ENCODE peak calls at places on chromosomes 3 and 15, in ten cellular contexts. One of them, this sample, is unnamed.

GRCh38 chr3:8990266-8991215 is 27.3 kb upstream of the RAD18 start:
- DNase-seq in mucosa of gallbladder: peak; percentile 43
- DNase-seq in PC-3: no peak
- DNase-seq in activated CD4-positive, alpha-beta T cell treated with anti-CD3 and anti-CD28 coated beads for 36 hours: no peak
- DNase-seq in progenitor cell of endocrine pancreas: no peak
- DNase-seq in Kasumi-1: no peak
- DNase-seq in fibroblast of lung: peak; percentile 41
- DNase-seq in AG10803: peak; percentile 84
- DNase-seq in activated CD8-positive, alpha-beta memory T cell treated with anti-CD3 and anti-CD28 coated beads for 48 hours: no peak
- DNase-seq in GM18507: no peak
- DNase-seq in this sample: no peak

GRCh38 chr3:52829906-52830463 is 487 bp downstream of the ITIH4 start:
- DNase-seq in Kasumi-1: peak; percentile 17
- DNase-seq in progenitor cell of endocrine pancreas: no peak
- DNase-seq in AG10803: no peak
- DNase-seq in activated CD4-positive, alpha-beta T cell treated with anti-CD3 and anti-CD28 coated beads for 36 hours: no peak
- DNase-seq in mucosa of gallbladder: no peak
- DNase-seq in PC-3: peak; percentile 17
- DNase-seq in fibroblast of lung: no peak
- DNase-seq in GM18507: no peak
- DNase-seq in activated CD8-positive, alpha-beta memory T cell treated with anti-CD3 and anti-CD28 coated beads for 48 hours: no peak
- DNase-seq in this sample: no peak

GRCh38 chr15:73858062-73858461 is 15.3 kb upstream of the TBC1D21 start:
- DNase-seq in fibroblast of lung: no peak
- DNase-seq in Kasumi-1: no peak
- DNase-seq in mucosa of gallbladder: no peak
- DNase-seq in AG10803: no peak
- DNase-seq in progenitor cell of endocrine pancreas: no peak
- DNase-seq in GM18507: no peak
- DNase-seq in PC-3: no peak
- DNase-seq in activated CD8-positive, alpha-beta memory T cell treated with anti-CD3 and anti-CD28 coated beads for 48 hours: no peak
- DNase-seq in activated CD4-positive, alpha-beta T cell treated with anti-CD3 and anti-CD28 coated beads for 36 hours: no peak
- DNase-seq in this sample: no peak

GRCh38 chr3:59424268-59425010 is 374.6 kb upstream of the CFAP20DC start:
- DNase-seq in mucosa of gallbladder: no peak
- DNase-seq in AG10803: peak; percentile 93
- DNase-seq in GM18507: no peak
- DNase-seq in progenitor cell of endocrine pancreas: no peak
- DNase-seq in PC-3: peak; percentile 66
- DNase-seq in activated CD8-positive, alpha-beta memory T cell treated with anti-CD3 and anti-CD28 coated beads for 48 hours: no peak
- DNase-seq in activated CD4-positive, alpha-beta T cell treated with anti-CD3 and anti-CD28 coated beads for 36 hours: peak; percentile 35
- DNase-seq in Kasumi-1: no peak
- DNase-seq in fibroblast of lung: peak; percentile 92
- DNase-seq in this sample: no peak

GRCh38 chr15:51401872-51402517 is 60.5 kb downstream of the GLDN start:
- DNase-seq in fibroblast of lung: peak; percentile 24
- DNase-seq in Kasumi-1: peak; percentile 45
- DNase-seq in progenitor cell of endocrine pancreas: peak; percentile 41
- DNase-seq in PC-3: peak; percentile 54
- DNase-seq in AG10803: peak; percentile 48
- DNase-seq in mucosa of gallbladder: peak; percentile 34
- DNase-seq in activated CD8-positive, alpha-beta memory T cell treated with anti-CD3 and anti-CD28 coated beads for 48 hours: no peak
- DNase-seq in GM18507: no peak
- DNase-seq in activated CD4-positive, alpha-beta T cell treated with anti-CD3 and anti-CD28 coated beads for 36 hours: peak; percentile 22
- DNase-seq in this sample: no peak

GRCh38 chr3:48678056-48678455 is 7.7 kb downstream of the NCKIPSD start:
- DNase-seq in activated CD4-positive, alpha-beta T cell treated with anti-CD3 and anti-CD28 coated beads for 36 hours: no peak
- DNase-seq in AG10803: peak; percentile 48
- DNase-seq in activated CD8-positive, alpha-beta memory T cell treated with anti-CD3 and anti-CD28 coated beads for 48 hours: no peak
- DNase-seq in mucosa of gallbladder: no peak
- DNase-seq in GM18507: no peak
- DNase-seq in progenitor cell of endocrine pancreas: no peak
- DNase-seq in PC-3: no peak
- DNase-seq in fibroblast of lung: peak; percentile 51
- DNase-seq in Kasumi-1: no peak
- DNase-seq in this sample: no peak

GRCh38 chr3:192795021-192795420 is 67.7 kb upstream of the FGF12 start:
- DNase-seq in Kasumi-1: no peak
- DNase-seq in fibroblast of lung: peak; percentile 80
- DNase-seq in PC-3: no peak
- DNase-seq in mucosa of gallbladder: no peak
- DNase-seq in activated CD4-positive, alpha-beta T cell treated with anti-CD3 and anti-CD28 coated beads for 36 hours: no peak
- DNase-seq in GM18507: no peak
- DNase-seq in activated CD8-positive, alpha-beta memory T cell treated with anti-CD3 and anti-CD28 coated beads for 48 hours: no peak
- DNase-seq in progenitor cell of endocrine pancreas: no peak
- DNase-seq in AG10803: no peak
- DNase-seq in this sample: no peak

GRCh38 chr3:17562845-17563244 is 179.6 kb downstream of the TBC1D5 start:
- DNase-seq in activated CD4-positive, alpha-beta T cell treated with anti-CD3 and anti-CD28 coated beads for 36 hours: no peak
- DNase-seq in PC-3: no peak
- DNase-seq in mucosa of gallbladder: no peak
- DNase-seq in progenitor cell of endocrine pancreas: no peak
- DNase-seq in GM18507: no peak
- DNase-seq in fibroblast of lung: no peak
- DNase-seq in AG10803: no peak
- DNase-seq in Kasumi-1: no peak
- DNase-seq in activated CD8-positive, alpha-beta memory T cell treated with anti-CD3 and anti-CD28 coated beads for 48 hours: no peak
- DNase-seq in this sample: no peak

GRCh38 chr3:11199902-11200678 is 45.8 kb downstream of the HRH1 start:
- DNase-seq in PC-3: no peak
- DNase-seq in mucosa of gallbladder: no peak
- DNase-seq in GM18507: no peak
- DNase-seq in AG10803: no peak
- DNase-seq in activated CD4-positive, alpha-beta T cell treated with anti-CD3 and anti-CD28 coated beads for 36 hours: no peak
- DNase-seq in fibroblast of lung: peak; percentile 48
- DNase-seq in Kasumi-1: no peak
- DNase-seq in activated CD8-positive, alpha-beta memory T cell treated with anti-CD3 and anti-CD28 coated beads for 48 hours: no peak
- DNase-seq in progenitor cell of endocrine pancreas: no peak
- DNase-seq in this sample: no peak

GRCh38 chr15:64856429-64857145 is 14.9 kb downstream of the PLEKHO2 start:
- DNase-seq in PC-3: no peak
- DNase-seq in mucosa of gallbladder: no peak
- DNase-seq in Kasumi-1: no peak
- DNase-seq in activated CD4-positive, alpha-beta T cell treated with anti-CD3 and anti-CD28 coated beads for 36 hours: no peak
- DNase-seq in AG10803: peak; percentile 58
- DNase-seq in activated CD8-positive, alpha-beta memory T cell treated with anti-CD3 and anti-CD28 coated beads for 48 hours: no peak
- DNase-seq in fibroblast of lung: peak; percentile 72
- DNase-seq in GM18507: no peak
- DNase-seq in progenitor cell of endocrine pancreas: no peak
- DNase-seq in this sample: no peak

GRCh38 chr3:100603449-100603848 is 6.0 kb upstream of the ADGRG7 start:
- DNase-seq in activated CD8-positive, alpha-beta memory T cell treated with anti-CD3 and anti-CD28 coated beads for 48 hours: no peak
- DNase-seq in progenitor cell of endocrine pancreas: no peak
- DNase-seq in AG10803: peak; percentile 17
- DNase-seq in fibroblast of lung: peak; percentile 10
- DNase-seq in GM18507: no peak
- DNase-seq in Kasumi-1: peak; percentile 70
- DNase-seq in mucosa of gallbladder: no peak
- DNase-seq in activated CD4-positive, alpha-beta T cell treated with anti-CD3 and anti-CD28 coated beads for 36 hours: no peak
- DNase-seq in PC-3: peak; percentile 80
- DNase-seq in this sample: no peak

GRCh38 chr3:20190991-20191390 is 5.0 kb upstream of the SGO1 start:
- DNase-seq in GM18507: no peak
- DNase-seq in fibroblast of lung: no peak
- DNase-seq in mucosa of gallbladder: no peak
- DNase-seq in Kasumi-1: no peak
- DNase-seq in progenitor cell of endocrine pancreas: no peak
- DNase-seq in activated CD4-positive, alpha-beta T cell treated with anti-CD3 and anti-CD28 coated beads for 36 hours: no peak
- DNase-seq in PC-3: peak; percentile 10
- DNase-seq in AG10803: no peak
- DNase-seq in activated CD8-positive, alpha-beta memory T cell treated with anti-CD3 and anti-CD28 coated beads for 48 hours: no peak
- DNase-seq in this sample: no peak

GRCh38 chr3:119871571-119871970 is 89.7 kb downstream of the NR1I2 start:
- DNase-seq in GM18507: no peak
- DNase-seq in Kasumi-1: no peak
- DNase-seq in activated CD8-positive, alpha-beta memory T cell treated with anti-CD3 and anti-CD28 coated beads for 48 hours: no peak
- DNase-seq in mucosa of gallbladder: no peak
- DNase-seq in PC-3: no peak
- DNase-seq in progenitor cell of endocrine pancreas: no peak
- DNase-seq in fibroblast of lung: no peak
- DNase-seq in AG10803: no peak
- DNase-seq in activated CD4-positive, alpha-beta T cell treated with anti-CD3 and anti-CD28 coated beads for 36 hours: no peak
- DNase-seq in this sample: no peak

GRCh38 chr3:57221883-57222282 is 5.6 kb upstream of the APPL1 start:
- DNase-seq in activated CD8-positive, alpha-beta memory T cell treated with anti-CD3 and anti-CD28 coated beads for 48 hours: no peak
- DNase-seq in AG10803: peak; percentile 49
- DNase-seq in progenitor cell of endocrine pancreas: no peak
- DNase-seq in activated CD4-positive, alpha-beta T cell treated with anti-CD3 and anti-CD28 coated beads for 36 hours: no peak
- DNase-seq in fibroblast of lung: peak; percentile 18
- DNase-seq in mucosa of gallbladder: no peak
- DNase-seq in PC-3: peak; percentile 62
- DNase-seq in Kasumi-1: no peak
- DNase-seq in GM18507: no peak
- DNase-seq in this sample: no peak

GRCh38 chr3:108222813-108223307 is 636 bp upstream of the IFT57 start:
- DNase-seq in Kasumi-1: no peak
- DNase-seq in activated CD4-positive, alpha-beta T cell treated with anti-CD3 and anti-CD28 coated beads for 36 hours: no peak
- DNase-seq in activated CD8-positive, alpha-beta memory T cell treated with anti-CD3 and anti-CD28 coated beads for 48 hours: no peak
- DNase-seq in mucosa of gallbladder: no peak
- DNase-seq in fibroblast of lung: peak; percentile 12
- DNase-seq in AG10803: no peak
- DNase-seq in GM18507: no peak
- DNase-seq in PC-3: peak; percentile 18
- DNase-seq in progenitor cell of endocrine pancreas: no peak
- DNase-seq in this sample: no peak

GRCh38 chr3:183490653-183491052 is 62.2 kb upstream of the MCF2L2 start:
- DNase-seq in mucosa of gallbladder: peak; percentile 80
- DNase-seq in AG10803: no peak
- DNase-seq in fibroblast of lung: peak; percentile 46
- DNase-seq in PC-3: peak; percentile 94
- DNase-seq in activated CD4-positive, alpha-beta T cell treated with anti-CD3 and anti-CD28 coated beads for 36 hours: peak; percentile 27
- DNase-seq in activated CD8-positive, alpha-beta memory T cell treated with anti-CD3 and anti-CD28 coated beads for 48 hours: no peak
- DNase-seq in GM18507: no peak
- DNase-seq in progenitor cell of endocrine pancreas: no peak
- DNase-seq in Kasumi-1: no peak
- DNase-seq in this sample: peak; percentile 82

GRCh38 chr3:126720596-126720995 is 16.6 kb downstream of the CHCHD6 start:
- DNase-seq in PC-3: no peak
- DNase-seq in fibroblast of lung: no peak
- DNase-seq in GM18507: no peak
- DNase-seq in AG10803: no peak
- DNase-seq in activated CD4-positive, alpha-beta T cell treated with anti-CD3 and anti-CD28 coated beads for 36 hours: no peak
- DNase-seq in activated CD8-positive, alpha-beta memory T cell treated with anti-CD3 and anti-CD28 coated beads for 48 hours: no peak
- DNase-seq in mucosa of gallbladder: no peak
- DNase-seq in Kasumi-1: no peak
- DNase-seq in progenitor cell of endocrine pancreas: no peak
- DNase-seq in this sample: no peak

GRCh38 chr3:108605491-108605890 is 16.0 kb downstream of the DZIP3 start:
- DNase-seq in activated CD4-positive, alpha-beta T cell treated with anti-CD3 and anti-CD28 coated beads for 36 hours: no peak
- DNase-seq in mucosa of gallbladder: no peak
- DNase-seq in Kasumi-1: no peak
- DNase-seq in activated CD8-positive, alpha-beta memory T cell treated with anti-CD3 and anti-CD28 coated beads for 48 hours: no peak
- DNase-seq in GM18507: no peak
- DNase-seq in AG10803: no peak
- DNase-seq in progenitor cell of endocrine pancreas: no peak
- DNase-seq in fibroblast of lung: no peak
- DNase-seq in PC-3: no peak
- DNase-seq in this sample: no peak

GRCh38 chr3:66816110-66816761 is 181.9 kb upstream of the KBTBD8 start:
- DNase-seq in mucosa of gallbladder: no peak
- DNase-seq in progenitor cell of endocrine pancreas: no peak
- DNase-seq in GM18507: peak; percentile 2
- DNase-seq in PC-3: peak; percentile 58
- DNase-seq in AG10803: peak; percentile 70
- DNase-seq in activated CD4-positive, alpha-beta T cell treated with anti-CD3 and anti-CD28 coated beads for 36 hours: no peak
- DNase-seq in activated CD8-positive, alpha-beta memory T cell treated with anti-CD3 and anti-CD28 coated beads for 48 hours: no peak
- DNase-seq in Kasumi-1: peak; percentile 85
- DNase-seq in fibroblast of lung: peak; percentile 70
- DNase-seq in this sample: no peak

GRCh38 chr15:91860498-91860897 is 7.0 kb downstream of the SLCO3A1 start:
- DNase-seq in Kasumi-1: no peak
- DNase-seq in progenitor cell of endocrine pancreas: no peak
- DNase-seq in AG10803: no peak
- DNase-seq in PC-3: no peak
- DNase-seq in activated CD4-positive, alpha-beta T cell treated with anti-CD3 and anti-CD28 coated beads for 36 hours: no peak
- DNase-seq in activated CD8-positive, alpha-beta memory T cell treated with anti-CD3 and anti-CD28 coated beads for 48 hours: no peak
- DNase-seq in GM18507: no peak
- DNase-seq in fibroblast of lung: no peak
- DNase-seq in mucosa of gallbladder: no peak
- DNase-seq in this sample: no peak

GRCh38 chr3:33167284-33167683 is 51.3 kb downstream of the SUSD5 start:
- DNase-seq in AG10803: no peak
- DNase-seq in mucosa of gallbladder: no peak
- DNase-seq in activated CD8-positive, alpha-beta memory T cell treated with anti-CD3 and anti-CD28 coated beads for 48 hours: no peak
- DNase-seq in PC-3: no peak
- DNase-seq in fibroblast of lung: no peak
- DNase-seq in progenitor cell of endocrine pancreas: no peak
- DNase-seq in Kasumi-1: no peak
- DNase-seq in activated CD4-positive, alpha-beta T cell treated with anti-CD3 and anti-CD28 coated beads for 36 hours: no peak
- DNase-seq in GM18507: no peak
- DNase-seq in this sample: no peak

GRCh38 chr15:26081758-26082068 is 218.6 kb upstream of the ATP10A start:
- DNase-seq in GM18507: no peak
- DNase-seq in Kasumi-1: no peak
- DNase-seq in fibroblast of lung: no peak
- DNase-seq in mucosa of gallbladder: no peak
- DNase-seq in AG10803: no peak
- DNase-seq in activated CD8-positive, alpha-beta memory T cell treated with anti-CD3 and anti-CD28 coated beads for 48 hours: no peak
- DNase-seq in progenitor cell of endocrine pancreas: no peak
- DNase-seq in activated CD4-positive, alpha-beta T cell treated with anti-CD3 and anti-CD28 coated beads for 36 hours: no peak
- DNase-seq in PC-3: no peak
- DNase-seq in this sample: no peak

GRCh38 chr3:43758826-43759225 is 68.1 kb downstream of the ABHD5 start:
- DNase-seq in AG10803: no peak
- DNase-seq in PC-3: no peak
- DNase-seq in fibroblast of lung: no peak
- DNase-seq in activated CD4-positive, alpha-beta T cell treated with anti-CD3 and anti-CD28 coated beads for 36 hours: no peak
- DNase-seq in progenitor cell of endocrine pancreas: no peak
- DNase-seq in Kasumi-1: no peak
- DNase-seq in GM18507: no peak
- DNase-seq in mucosa of gallbladder: no peak
- DNase-seq in activated CD8-positive, alpha-beta memory T cell treated with anti-CD3 and anti-CD28 coated beads for 48 hours: no peak
- DNase-seq in this sample: no peak

GRCh38 chr15:91302588-91303439 is 202.8 kb downstream of the SV2B start:
- DNase-seq in PC-3: peak; percentile 78
- DNase-seq in GM18507: peak; percentile 36
- DNase-seq in activated CD4-positive, alpha-beta T cell treated with anti-CD3 and anti-CD28 coated beads for 36 hours: peak; percentile 29
- DNase-seq in mucosa of gallbladder: peak; percentile 38
- DNase-seq in fibroblast of lung: peak; percentile 52
- DNase-seq in Kasumi-1: peak; percentile 75
- DNase-seq in progenitor cell of endocrine pancreas: no peak
- DNase-seq in activated CD8-positive, alpha-beta memory T cell treated with anti-CD3 and anti-CD28 coated beads for 48 hours: no peak
- DNase-seq in AG10803: peak; percentile 66
- DNase-seq in this sample: peak; percentile 22

GRCh38 chr3:64650096-64650622 is 37.6 kb downstream of the ADAMTS9 start:
- DNase-seq in fibroblast of lung: no peak
- DNase-seq in GM18507: no peak
- DNase-seq in PC-3: no peak
- DNase-seq in activated CD4-positive, alpha-beta T cell treated with anti-CD3 and anti-CD28 coated beads for 36 hours: no peak
- DNase-seq in mucosa of gallbladder: no peak
- DNase-seq in activated CD8-positive, alpha-beta memory T cell treated with anti-CD3 and anti-CD28 coated beads for 48 hours: no peak
- DNase-seq in AG10803: no peak
- DNase-seq in progenitor cell of endocrine pancreas: no peak
- DNase-seq in Kasumi-1: no peak
- DNase-seq in this sample: no peak

GRCh38 chr3:156297582-156297981 is 177.2 kb downstream of the KCNAB1 start:
- DNase-seq in PC-3: no peak
- DNase-seq in activated CD4-positive, alpha-beta T cell treated with anti-CD3 and anti-CD28 coated beads for 36 hours: no peak
- DNase-seq in progenitor cell of endocrine pancreas: no peak
- DNase-seq in activated CD8-positive, alpha-beta memory T cell treated with anti-CD3 and anti-CD28 coated beads for 48 hours: no peak
- DNase-seq in fibroblast of lung: no peak
- DNase-seq in GM18507: no peak
- DNase-seq in AG10803: no peak
- DNase-seq in mucosa of gallbladder: no peak
- DNase-seq in Kasumi-1: no peak
- DNase-seq in this sample: no peak

GRCh38 chr3:178964551-178964950 is 107.1 kb downstream of the ZMAT3 start:
- DNase-seq in GM18507: no peak
- DNase-seq in progenitor cell of endocrine pancreas: no peak
- DNase-seq in Kasumi-1: no peak
- DNase-seq in mucosa of gallbladder: no peak
- DNase-seq in activated CD8-positive, alpha-beta memory T cell treated with anti-CD3 and anti-CD28 coated beads for 48 hours: no peak
- DNase-seq in AG10803: no peak
- DNase-seq in PC-3: no peak
- DNase-seq in fibroblast of lung: no peak
- DNase-seq in activated CD4-positive, alpha-beta T cell treated with anti-CD3 and anti-CD28 coated beads for 36 hours: no peak
- DNase-seq in this sample: no peak